ENCODE peak calls at places on chromosomes 1 and 21, in four cellular contexts. Q is K562, X is GM12878, Y is HepG2. I is an unnamed sample.
A peak's percentile ranks its signal among the peaks of the same experiment; 100 is the strongest.

GRCh38 chr1:190474587-190475305 is 2.9 kb downstream of the BRINP3 start:
- DNase-seq in Q (no peak), X (no peak), Y (no peak), I (no peak)

GRCh38 chr1:169207825-169208520 is 101.5 kb downstream of the ATP1B1 start:
- DNase-seq in Q (no peak), X (no peak), Y (no peak), I (no peak)

GRCh38 chr1:51948491-51948915 is 42.0 kb downstream of the RAB3B start:
- DNase-seq in Q (no peak), X (no peak), Y (no peak), I (no peak)

GRCh38 chr1:14896381-14897079 is 257.0 kb upstream of the TMEM51 start:
- DNase-seq in Q (no peak), X (no peak), Y (no peak), I (no peak)

GRCh38 chr1:150221552-150221951 is 14.4 kb downstream of the ANP32E start:
- DNase-seq in Q (peak; percentile 28), X (no peak), Y (no peak), I (no peak)

GRCh38 chr1:201785291-201785690 is 43.7 kb upstream of the IPO9 start:
- DNase-seq in Q (no peak), X (no peak), Y (no peak), I (no peak)

GRCh38 chr21:36730291-36731281 is 31.7 kb downstream of the SIM2 start:
- DNase-seq in Q (no peak), X (no peak), Y (peak; percentile 93), I (no peak)

GRCh38 chr1:150561830-150562367 is 12.7 kb downstream of the ADAMTSL4 start:
- DNase-seq in Q (peak; percentile 95), X (no peak), Y (peak; percentile 77), I (peak; percentile 92)

GRCh38 chr21:25396135-25396711 is 211.1 kb downstream of the MRPL39 start:
- DNase-seq in Q (no peak), X (peak; percentile 88), Y (no peak), I (no peak)

GRCh38 chr1:43973981-43974442 is 748 bp upstream of the ATP6V0B start:
- DNase-seq in Q (no peak), X (no peak), Y (no peak), I (no peak)

GRCh38 chr1:38728176-38728908 is 131.2 kb downstream of the RRAGC start:
- DNase-seq in Q (no peak), X (no peak), Y (no peak), I (no peak)

GRCh38 chr21:35204850-35205564 is 155.9 kb upstream of the RUNX1 start:
- DNase-seq in Q (peak; percentile 85), X (no peak), Y (no peak), I (no peak)

GRCh38 chr1:229869687-229870086 is 197.4 kb upstream of the GALNT2 start:
- DNase-seq in Q (no peak), X (no peak), Y (no peak), I (no peak)

GRCh38 chr1:208835781-208836180 is 591.6 kb upstream of the PLXNA2 start:
- DNase-seq in Q (no peak), X (no peak), Y (no peak), I (no peak)

GRCh38 chr1:208834346-208835081 is 590.3 kb upstream of the PLXNA2 start:
- DNase-seq in Q (no peak), X (no peak), Y (no peak), I (no peak)

GRCh38 chr1:208829601-208830000 is 585.4 kb upstream of the PLXNA2 start:
- DNase-seq in Q (no peak), X (no peak), Y (no peak), I (no peak)

GRCh38 chr1:208837242-208837641 is 593.1 kb upstream of the PLXNA2 start:
- DNase-seq in Q (no peak), X (no peak), Y (no peak), I (no peak)

DNA sequence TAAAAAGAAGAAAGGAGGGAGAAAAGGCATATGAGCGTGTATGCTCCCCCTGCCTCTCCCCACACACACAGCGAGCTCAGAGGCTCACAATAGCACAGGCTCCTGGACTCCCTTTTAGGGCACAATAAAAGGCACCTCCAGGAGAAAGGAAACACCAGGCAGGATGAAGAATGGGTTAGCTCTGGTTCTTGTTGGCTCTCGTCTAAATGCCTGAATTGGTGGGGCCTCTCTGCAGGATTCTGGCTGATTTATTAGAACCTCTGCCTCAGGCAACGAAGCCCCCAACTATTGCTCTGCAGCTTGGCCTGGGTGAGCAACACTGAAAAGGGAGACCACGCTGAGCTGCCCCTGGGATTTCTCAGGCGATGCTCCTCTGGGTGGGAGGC is 590.9 kb upstream of the PLXNA2 start:
- DNase-seq in Q (no peak), X (no peak), Y (no peak), I (no peak)
- TF ChIP-seq NR2C2 in Q (no peak), X (no peak), Y (no peak), I (no peak)

GRCh38 chr1:9561429-9561828 is 22.2 kb downstream of the SLC25A33 start:
- DNase-seq in Q (peak; percentile 48), X (no peak), Y (no peak), I (no peak)
- TF ChIP-seq ETV6 in Q (no peak), X (no peak), Y (no peak), I (no peak)

GRCh38 chr21:16468191-16468590 is 738.4 kb downstream of the USP25 start:
- DNase-seq in Q (no peak), X (no peak), Y (no peak), I (no peak)

GRCh38 chr21:16476056-16476850 is 746.5 kb downstream of the USP25 start:
- DNase-seq in Q (no peak), X (no peak), Y (no peak), I (no peak)

GRCh38 chr21:16473965-16474364 is 744.2 kb downstream of the USP25 start:
- DNase-seq in Q (no peak), X (no peak), Y (no peak), I (no peak)
- TF ChIP-seq NR2C2 in Q (no peak), X (no peak), Y (no peak), I (no peak)

DNA sequence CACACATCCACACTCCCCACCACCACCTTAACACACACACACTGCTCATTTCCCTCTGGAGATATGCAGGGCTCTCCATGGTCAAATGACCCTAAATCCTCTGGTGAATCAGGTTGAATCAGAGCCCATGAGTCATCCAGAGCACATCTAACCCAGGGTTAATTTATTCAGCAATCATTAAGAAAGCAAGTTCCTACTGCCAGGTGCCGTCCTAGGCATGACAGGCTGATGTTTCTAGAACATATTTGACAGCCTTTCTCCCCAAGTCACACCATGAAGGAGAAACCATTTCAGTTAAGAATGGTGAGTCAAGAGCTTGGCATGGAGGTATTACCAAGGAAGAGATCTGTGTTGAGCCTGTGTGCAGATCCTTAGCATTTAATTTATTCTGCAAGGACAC is 194.3 kb upstream of the CAMK1G start:
- DNase-seq in Q (no peak), X (no peak), Y (no peak), I (no peak)
- TF ChIP-seq ETV6 in Q (no peak), X (no peak), Y (no peak), I (no peak)

DNA sequence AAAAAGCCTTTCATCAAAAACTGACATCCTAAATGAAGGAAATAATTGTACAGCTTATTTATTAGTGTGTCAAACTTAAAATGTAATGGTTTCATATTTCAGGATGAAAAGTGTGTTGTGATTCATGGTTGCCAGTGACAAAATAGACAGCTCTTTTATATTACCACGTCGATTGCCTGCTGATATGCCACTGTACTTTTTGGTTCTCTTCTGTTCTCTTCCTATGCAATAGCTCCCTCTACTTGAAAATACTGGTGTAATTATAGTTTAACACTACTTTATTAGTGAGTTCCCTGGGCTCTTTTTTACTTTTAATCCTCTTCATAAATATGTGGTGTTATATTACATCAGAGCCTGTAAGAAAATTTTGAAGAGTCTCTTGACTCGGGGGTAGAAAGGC is 111.3 kb downstream of the PATJ start:
- DNase-seq in Q (no peak), X (no peak), Y (no peak), I (no peak)
- TF ChIP-seq NR2C2 in Q (no peak), X (no peak), Y (no peak), I (no peak)

DNA sequence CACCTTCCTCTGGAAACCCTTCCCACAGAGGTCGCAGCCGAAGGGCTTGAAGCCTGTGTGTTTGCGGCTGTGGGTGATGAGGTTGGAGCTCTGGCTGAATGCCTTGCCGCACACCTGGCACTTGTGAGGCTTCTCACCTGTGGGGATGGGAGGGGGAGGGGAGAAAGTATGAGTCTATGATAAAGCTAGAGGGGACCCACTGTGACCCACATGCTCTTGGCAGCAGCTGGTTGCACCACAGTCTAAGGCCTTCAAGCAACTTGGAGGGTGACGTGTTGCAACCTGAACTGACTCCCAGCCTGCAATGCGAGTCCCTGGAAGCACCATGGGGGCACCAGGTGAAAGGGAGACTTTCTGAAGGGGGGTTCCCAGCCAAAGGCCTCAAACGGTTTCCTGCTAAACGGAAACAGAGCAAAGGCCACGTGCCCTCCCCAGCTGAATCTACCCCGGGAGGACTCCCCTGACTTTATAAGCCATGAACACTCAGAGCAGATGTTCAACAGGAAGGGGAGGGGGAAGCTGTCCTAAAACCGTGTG is 10.6 kb downstream of the GFI1 start:
- DNase-seq in Q (no peak), X (no peak), Y (no peak), I (peak; percentile 20)
- TF ChIP-seq ETV6 in Q (no peak), X (no peak), Y (no peak), I (no peak)

GRCh38 chr21:15731243-15731613 is 1.4 kb downstream of the USP25 start:
- DNase-seq in Q (peak; percentile 51), X (no peak), Y (peak; percentile 25), I (no peak)
- TF ChIP-seq NR2C2 in Q (no peak), X (no peak), Y (no peak), I (no peak)

GRCh38 chr1:8727809-8728213 is 89.6 kb downstream of the RERE start:
- DNase-seq in Q (no peak), X (no peak), Y (no peak), I (no peak)
- TF ChIP-seq ETV6 in Q (no peak), X (no peak), Y (no peak), I (no peak)

DNA sequence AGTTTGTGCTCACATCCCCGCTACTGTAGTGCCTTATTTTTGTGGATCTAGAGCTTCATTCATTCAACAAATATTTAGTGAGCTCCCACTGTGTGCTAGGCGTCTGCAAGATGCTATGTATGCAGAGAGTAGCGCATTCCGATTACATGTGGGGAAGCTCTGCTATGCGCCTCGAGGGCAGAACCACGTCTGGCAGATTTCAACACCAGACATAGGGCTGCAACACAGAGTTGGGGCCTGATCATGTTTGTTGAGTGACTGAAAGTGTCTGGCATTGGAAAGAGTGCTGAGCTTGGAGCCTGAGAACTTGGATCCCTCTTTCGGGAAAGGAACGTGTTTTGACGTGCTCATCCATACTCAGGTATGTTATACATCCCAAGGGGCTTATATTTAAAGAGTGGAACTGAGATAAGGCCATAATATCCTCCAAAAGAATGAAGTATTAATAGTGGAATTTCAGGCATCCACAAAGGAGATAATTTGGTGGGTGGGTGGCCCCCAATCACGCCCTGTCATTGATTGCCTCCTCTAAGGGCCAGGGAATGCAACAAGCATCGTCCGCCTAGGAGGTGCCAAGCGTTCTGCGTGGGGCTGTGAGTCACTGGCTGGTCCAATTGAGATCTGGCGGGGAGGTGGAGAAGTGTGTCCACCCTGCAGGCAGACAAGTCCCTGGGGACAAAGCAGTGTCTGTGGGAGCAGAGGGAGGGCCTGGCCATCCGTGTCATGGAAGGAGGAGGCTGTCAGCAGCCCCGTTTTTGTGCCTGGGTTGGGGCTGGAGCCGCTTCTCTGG is 62.8 kb upstream of the ZBTB40 start:
- DNase-seq in Q (no peak), X (no peak), Y (no peak), I (no peak)
- TF ChIP-seq NR2C2 in Q (no peak), X (no peak), Y (no peak), I (no peak)

GRCh38 chr1:97353094-97353493 is 567.7 kb downstream of the DPYD start:
- DNase-seq in Q (no peak), X (no peak), Y (no peak), I (no peak)
- TF ChIP-seq ETV6 in Q (no peak), X (no peak), Y (no peak), I (no peak)

I was measured in WTC11.